ENCODE peak calls at places on chromosomes 6 and 20, in seven cellular contexts. L is SJSA1, H is T-helper 1 cell, R is ascending aorta, P is mesenteric fat pad, T is HEK293T, K is hepatocyte. N is an unnamed sample.
A peak's percentile ranks its signal among the peaks of the same experiment; 100 is the strongest.

GRCh38 chr20:51700809-51701285 is 67.3 kb downstream of the ATP9A start:
- DNase-seq in L (no peak), H (no peak), R (no peak), P (peak; percentile 5), T (peak; percentile 59), K (peak; percentile 66), N (peak; percentile 74)

GRCh38 chr6:169798764-169799473 is 47.5 kb downstream of the ERMARD start:
- DNase-seq in L (no peak), H (no peak), R (no peak), P (no peak), T (no peak), K (no peak), N (no peak)

GRCh38 chr6:152863618-152864326 is 113.2 kb downstream of the VIP start:
- DNase-seq in L (peak; percentile 62), H (peak; percentile 40), R (no peak), P (no peak), T (peak; percentile 53), K (peak; percentile 83), N (peak; percentile 18)

GRCh38 chr6:165849539-165850430 is 186.7 kb upstream of the PDE10A start:
- DNase-seq in L (no peak), H (no peak), R (no peak), P (no peak), T (no peak), K (no peak), N (no peak)

GRCh38 chr20:44809380-44810060 is 826 bp downstream of the RIMS4 start:
- DNase-seq in L (no peak), H (no peak), R (no peak), P (peak; percentile 68), T (no peak), K (no peak), N (no peak)

GRCh38 chr6:74333406-74333805 is 637.4 kb downstream of the CD109 start:
- DNase-seq in L (no peak), H (no peak), R (no peak), P (no peak), T (no peak), K (no peak), N (no peak)

GRCh38 chr6:85452441-85452881 is 2.6 kb downstream of the NT5E start:
- DNase-seq in L (no peak), H (no peak), R (no peak), P (no peak), T (no peak), K (no peak), N (no peak)

GRCh38 chr20:29497261-29497671 is 1760.2 kb upstream of the DEFB115 start:
- DNase-seq in L (peak; percentile 43), H (no peak), R (no peak), P (peak; percentile 90), T (no peak), K (no peak), N (peak; percentile 44)

N was measured in HuH-7.